ENCODE peak calls at places on chromosomes 16 and 17, in four cellular contexts. E, G, J and Y are unnamed samples.

GRCh38 chr17:49061524-49061943 is 64.3 kb downstream of the IGF2BP1 start:
- DNase-seq in G (peak), E (no peak), J (no peak), Y (no peak)

GRCh38 chr16:82641336-82641984 is 14.7 kb downstream of the CDH13 start:
- DNase-seq in E (no peak), G (peak), J (no peak), Y (no peak)

GRCh38 chr17:71273451-71273850 is 847.4 kb upstream of the SOX9 start:
- DNase-seq in G (no peak), E (no peak), J (no peak), Y (no peak)

GRCh38 chr16:48676836-48677235 is 66.9 kb upstream of the N4BP1 start:
- DNase-seq in G (peak), J (no peak), E (no peak), Y (no peak)

GRCh38 chr16:22672830-22673210 is 141.1 kb upstream of the HS3ST2 start:
- DNase-seq in J (no peak), G (no peak), E (no peak), Y (no peak)

GRCh38 chr17:1108560-1108809 is 71.3 kb downstream of the ABR start:
- DNase-seq in E (no peak), G (no peak), J (no peak), Y (no peak)

GRCh38 chr17:48678141-48678971 is 44.0 kb downstream of the PRAC1 start:
- DNase-seq in G (peak), J (peak), E (peak), Y (peak)

GRCh38 chr17:15947976-15948752 is 3.2 kb downstream of the ADORA2B start:
- DNase-seq in E (peak), J (no peak), G (no peak), Y (no peak)

GRCh38 chr16:48542020-48542473 is 67.9 kb downstream of the N4BP1 start:
- DNase-seq in J (no peak), E (peak), G (peak), Y (no peak)

GRCh38 chr17:69997332-69997731 is 77.7 kb upstream of the KCNJ16 start:
- DNase-seq in J (no peak), E (no peak), G (peak), Y (no peak)